ENCODE peak calls at places on chromosome 14, in eight cellular contexts. Q is stomach; W is cardiac muscle cell; J is MG63; Y is left ventricle myocardium inferior; T is CD4-positive, CD25-positive, alpha-beta regulatory T cell; X is adipocyte; D is IMR-90. N is an unnamed sample.
A peak's percentile ranks its signal among the peaks of the same experiment; 100 is the strongest.

GRCh38 chr14:48563465-48563864 is 888.1 kb upstream of the MDGA2 start:
- DNase-seq in J (no peak), X (no peak), D (peak; percentile 22), W (no peak), T (no peak), Y (no peak), Q (no peak), N (no peak)

GRCh38 chr14:30225171-30225570 is 297.5 kb upstream of the PRKD1 start:
- DNase-seq in D (no peak), Q (no peak), T (no peak), X (peak; percentile 20), W (no peak), Y (no peak), J (no peak), N (no peak)

GRCh38 chr14:100400115-100400514 is 77.0 kb downstream of the SLC25A47 start:
- DNase-seq in D (no peak), Q (peak; percentile 64), X (no peak), Y (no peak), T (no peak), W (no peak), J (no peak), N (no peak)

GRCh38 chr14:75871181-75871880 is 110.5 kb downstream of the TGFB3 start:
- DNase-seq in Y (no peak), W (no peak), D (peak; percentile 58), J (no peak), X (no peak), Q (no peak), T (no peak), N (no peak)

GRCh38 chr14:76253111-76253510 is 101.4 kb downstream of the GPATCH2L start:
- DNase-seq in D (no peak), Q (no peak), J (no peak), T (no peak), Y (no peak), X (no peak), W (no peak), N (no peak)

GRCh38 chr14:41476526-41476925 is 130.2 kb upstream of the LRFN5 start:
- DNase-seq in T (no peak), X (no peak), Y (no peak), Q (no peak), J (no peak), D (no peak), W (no peak), N (peak; percentile 1)

GRCh38 chr14:93044116-93044515 is 71.6 kb downstream of the ITPK1 start:
- DNase-seq in J (no peak), Y (no peak), D (no peak), W (no peak), Q (peak; percentile 40), X (no peak), T (no peak), N (no peak)

GRCh38 chr14:74682169-74682952 is 30.5 kb downstream of the AREL1 start:
- DNase-seq in Q (no peak), J (no peak), X (no peak), D (no peak), W (no peak), Y (no peak), T (no peak), N (no peak)

GRCh38 chr14:53285064-53285463 is 131.9 kb upstream of the DDHD1 start:
- DNase-seq in J (no peak), D (no peak), T (no peak), Q (no peak), X (no peak), Y (no peak), W (no peak), N (no peak)

GRCh38 chr14:73227812-73228781 is 9.2 kb upstream of the PAPLN start:
- DNase-seq in T (no peak), W (no peak), Y (peak; percentile 51), J (peak; percentile 88), D (peak; percentile 95), X (peak; percentile 89), Q (no peak), N (peak; percentile 86)

GRCh38 chr14:89024691-89025090 is 200.2 kb downstream of the TTC8 start:
- DNase-seq in Y (no peak), W (no peak), J (no peak), T (no peak), Q (no peak), D (no peak), X (no peak), N (no peak)

GRCh38 chr14:102418169-102418852 is 55.6 kb downstream of the TECPR2 start:
- DNase-seq in Y (no peak), T (no peak), Q (no peak), W (no peak), J (no peak), X (no peak), D (no peak), N (no peak)

GRCh38 chr14:103404920-103405319 is 19.7 kb downstream of the MARK3 start:
- DNase-seq in W (no peak), D (no peak), X (no peak), J (no peak), Q (peak; percentile 74), T (no peak), Y (peak; percentile 34), N (no peak)

GRCh38 chr14:60657609-60657983 is 8.3 kb upstream of the SIX1 start:
- DNase-seq in Q (no peak), J (no peak), T (no peak), D (no peak), X (peak; percentile 64), Y (no peak), W (no peak), N (no peak)

GRCh38 chr14:96762650-96763049 is 34.5 kb upstream of the VRK1 start:
- DNase-seq in T (peak; percentile 61), D (peak; percentile 58), W (peak; percentile 79), X (peak; percentile 48), J (peak; percentile 8), Q (no peak), Y (no peak), N (peak; percentile 65)

GRCh38 chr14:80387563-80387981 is 176.3 kb upstream of the DIO2 start:
- DNase-seq in J (no peak), Y (no peak), W (no peak), T (no peak), D (no peak), Q (no peak), X (no peak), N (no peak)

DNA sequence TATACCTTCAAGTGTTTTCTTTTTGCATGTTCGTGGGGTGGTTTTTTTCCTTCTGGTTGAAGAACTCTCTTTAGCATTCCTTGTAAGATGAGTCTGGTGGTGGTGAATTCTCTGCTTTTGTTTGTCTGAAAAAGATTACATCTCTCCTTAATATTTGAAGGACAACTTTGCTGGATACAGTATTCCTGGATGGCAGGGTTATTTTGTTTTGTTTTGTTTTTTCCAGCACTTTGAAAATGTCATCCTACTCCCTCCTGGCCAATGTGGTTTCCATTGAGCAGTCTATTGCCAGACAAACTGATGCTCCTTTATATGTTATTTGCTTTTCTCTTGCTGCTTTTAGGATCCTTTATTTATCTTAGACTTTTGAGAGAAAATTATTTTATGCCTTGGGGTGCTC is 43.2 kb upstream of the ZFP36L1 start:
- DNase-seq in W (no peak), J (no peak), X (no peak), T (no peak), Q (no peak), D (no peak), Y (no peak), N (no peak)
- H3K9me3 ChIP-seq in W (no peaks in the 10 kb centered on the region), J (peaks cover 5% of the 10 kb centered on the region), X (peaks cover 10% of the 10 kb centered on the region), T (peaks cover 14% of the 10 kb centered on the region), Q (peaks cover 19% of the 10 kb centered on the region), D (peaks cover 4% of the 10 kb centered on the region), Y (peaks cover 38% of the 10 kb centered on the region), N (no peaks in the 10 kb centered on the region)

GRCh38 chr14:106679776-106680175 is 1153.4 kb downstream of the TMEM121 start:
- DNase-seq in D (no peak), J (no peak), T (no peak), Q (no peak), Y (no peak), X (no peak), W (no peak), N (no peak)
- H3K9me3 ChIP-seq in D (peaks cover 8% of the 10 kb centered on the region), J (no peaks in the 10 kb centered on the region), T (no peaks in the 10 kb centered on the region), Q (no peaks in the 10 kb centered on the region), Y (no peaks in the 10 kb centered on the region), X (no peaks in the 10 kb centered on the region), W (no peaks in the 10 kb centered on the region), N (no peaks in the 10 kb centered on the region)

DNA sequence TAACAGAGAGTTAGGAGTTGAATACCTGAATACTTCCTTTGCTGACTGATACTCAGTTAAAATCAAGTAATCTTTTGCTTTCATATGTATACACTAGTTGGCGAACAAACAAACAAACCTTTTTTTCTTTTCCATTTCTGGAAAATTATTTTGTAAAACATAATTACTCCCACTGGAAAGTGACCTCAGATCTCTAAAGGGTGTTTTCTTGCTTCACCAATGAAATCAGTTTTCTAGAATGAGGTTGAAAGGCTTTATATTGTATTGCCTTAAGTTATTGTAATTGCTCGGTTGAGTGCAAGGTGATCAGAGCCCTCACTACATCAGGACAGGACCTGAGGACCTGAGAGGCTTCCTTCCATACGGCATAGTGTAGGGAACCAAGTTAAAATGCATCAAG is at the start of gene OR4K1:
- DNase-seq in Q (no peak), Y (no peak), T (no peak), D (no peak), W (no peak), X (no peak), J (no peak), N (no peak)
- H3K9me3 ChIP-seq in Q (no peaks in the 10 kb centered on the region), Y (no peaks in the 10 kb centered on the region), T (no peaks in the 10 kb centered on the region), D (peaks cover 21% of the 10 kb centered on the region), W (peaks cover 15% of the 10 kb centered on the region), X (no peaks in the 10 kb centered on the region), J (no peaks in the 10 kb centered on the region), N (no peaks in the 10 kb centered on the region)

DNA sequence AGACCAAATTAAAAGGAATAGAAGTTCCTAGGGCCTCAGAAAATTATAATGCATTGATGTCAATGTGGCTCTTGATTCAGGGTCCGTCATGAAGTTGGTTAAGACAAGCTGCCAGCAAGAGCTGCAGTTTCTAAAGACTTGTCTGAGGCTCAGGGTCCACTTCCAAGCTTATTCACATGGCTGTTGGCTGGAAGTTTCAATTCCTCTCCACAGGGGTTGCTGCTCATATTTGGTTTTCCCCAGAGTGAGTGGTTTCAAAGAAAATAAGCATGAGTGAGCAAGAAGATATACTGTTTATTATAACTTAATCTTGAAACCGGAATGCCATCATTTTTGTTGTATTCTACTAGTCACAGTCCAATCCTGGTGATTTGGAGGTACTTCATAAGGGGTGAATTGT is 1247.4 kb downstream of the LRFN5 start:
- DNase-seq in X (no peak), T (no peak), D (peak; percentile 47), Y (no peak), J (peak; percentile 64), Q (no peak), W (no peak), N (no peak)
- H3K9me3 ChIP-seq in X (no peaks in the 10 kb centered on the region), T (peaks cover 6% of the 10 kb centered on the region), D (no peaks in the 10 kb centered on the region), Y (no peaks in the 10 kb centered on the region), J (no peaks in the 10 kb centered on the region), Q (no peaks in the 10 kb centered on the region), W (no peaks in the 10 kb centered on the region), N (no peaks in the 10 kb centered on the region)

DNA sequence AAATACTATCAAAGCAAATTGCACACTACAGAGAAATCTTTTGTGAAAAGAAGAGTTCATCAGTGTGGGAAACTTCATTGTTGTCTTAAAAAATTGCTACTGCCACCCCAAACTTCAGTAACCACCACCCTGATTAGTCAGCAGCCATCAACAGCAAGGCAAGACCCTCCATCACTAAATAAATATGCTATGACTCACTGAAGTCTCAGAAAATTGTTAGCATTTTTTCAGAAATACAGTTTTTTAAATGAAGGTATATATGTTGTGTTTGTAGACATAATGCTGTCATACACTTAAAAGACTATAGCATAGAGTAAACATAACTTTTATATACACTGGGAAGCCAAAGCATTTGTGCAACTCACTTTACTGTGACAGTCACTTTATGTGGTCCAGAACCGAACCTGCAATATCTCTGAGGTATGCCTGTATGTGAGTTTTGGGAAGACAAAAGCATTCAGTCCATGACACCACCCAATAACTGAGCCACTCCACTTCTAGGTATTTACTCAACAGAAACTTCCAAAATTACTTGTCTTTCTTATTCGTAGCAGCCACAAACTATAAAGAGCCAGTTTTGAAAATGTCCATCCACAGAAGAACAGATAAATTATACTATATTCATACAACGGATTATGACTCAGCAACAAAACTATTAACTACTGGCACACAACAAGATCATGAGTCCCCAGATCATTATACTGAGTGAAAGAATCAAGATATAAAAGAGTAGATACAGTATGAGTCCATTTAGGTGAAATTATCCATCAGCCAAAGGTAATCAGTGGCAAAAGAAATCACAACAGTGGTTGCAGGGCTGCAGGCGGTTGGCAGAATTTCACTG is 649.6 kb downstream of the BCL11B start:
- DNase-seq in D (no peak), J (peak; percentile 12), W (no peak), Y (no peak), T (no peak), Q (no peak), X (no peak), N (no peak)
- H3K9me3 ChIP-seq in D (peaks cover 5% of the 10 kb centered on the region), J (no peaks in the 10 kb centered on the region), W (no peaks in the 10 kb centered on the region), Y (peaks cover 64% of the 10 kb centered on the region), T (peaks cover 2% of the 10 kb centered on the region), Q (no peaks in the 10 kb centered on the region), X (peaks cover 5% of the 10 kb centered on the region), N (peaks cover 4% of the 10 kb centered on the region)